ENCODE peak calls at places on chromosome 12, in ten cellular contexts. M is fibroblast of pulmonary artery, N is foreskin fibroblast, Q is progenitor cell of endocrine pancreas, Z is fibroblast of the aortic adventitia, V is lung, G is upper lobe of right lung, D is choroid plexus epithelial cell, F is IMR-90, T is GM20000. I is an unnamed sample.

GRCh38 chr12:122473543-122474323 is 27.0 kb downstream of the ZCCHC8 start:
- DNase-seq in M (peak), N (no peak), Q (no peak), Z (no peak), V (no peak), G (no peak), D (peak), F (peak), T (peak), I (no peak)

GRCh38 chr12:823043-823698 is 70.8 kb downstream of the WNK1 start:
- DNase-seq in M (no peak), N (no peak), Q (no peak), Z (no peak), V (no peak), G (no peak), D (no peak), F (no peak), T (peak), I (no peak)

GRCh38 chr12:70824511-70824910 is 96.0 kb downstream of the PTPRR start:
- DNase-seq in M (no peak), N (no peak), Q (no peak), Z (no peak), V (no peak), G (no peak), D (no peak), F (no peak), T (no peak), I (no peak)

GRCh38 chr12:88909510-88909909 is 329.2 kb upstream of the KITLG start:
- DNase-seq in M (no peak), N (no peak), Q (no peak), Z (no peak), V (no peak), G (no peak), D (no peak), F (no peak), T (no peak), I (no peak)

GRCh38 chr12:1357711-1358110 is 236.7 kb downstream of the FBXL14 start:
- DNase-seq in M (no peak), N (no peak), Q (no peak), Z (no peak), V (no peak), G (no peak), D (no peak), F (no peak), T (no peak), I (no peak)

GRCh38 chr12:79247494-79247893 is 382.9 kb downstream of the SYT1 start:
- DNase-seq in M (no peak), N (no peak), Q (no peak), Z (no peak), V (no peak), G (no peak), D (no peak), F (no peak), T (no peak), I (no peak)

GRCh38 chr12:104671407-104672095 is 214.8 kb downstream of the CHST11 start:
- DNase-seq in M (peak), N (peak), Q (no peak), Z (peak), V (peak), G (peak), D (peak), F (peak), T (peak), I (no peak)

GRCh38 chr12:1083888-1084262 is 92.9 kb downstream of the ERC1 start:
- DNase-seq in M (peak), N (peak), Q (no peak), Z (peak), V (no peak), G (no peak), D (peak), F (peak), T (no peak), I (no peak)

GRCh38 chr12:131493068-131493826 is 217.6 kb upstream of the SFSWAP start:
- DNase-seq in M (no peak), N (no peak), Q (no peak), Z (no peak), V (no peak), G (no peak), D (no peak), F (no peak), T (no peak), I (no peak)

GRCh38 chr12:3247596-3248270 is 170.6 kb downstream of the TSPAN9 start:
- DNase-seq in M (no peak), N (no peak), Q (no peak), Z (no peak), V (no peak), G (no peak), D (no peak), F (no peak), T (no peak), I (peak)

GRCh38 chr12:53231859-53232640 is at the start of gene RARG:
- DNase-seq in M (peak), N (no peak), Q (no peak), Z (peak), V (peak), G (peak), D (no peak), F (no peak), T (peak), I (no peak)

GRCh38 chr12:103626498-103626897 is 39.4 kb downstream of the STAB2 start:
- DNase-seq in M (peak), N (peak), Q (no peak), Z (no peak), V (no peak), G (no peak), D (no peak), F (peak), T (no peak), I (no peak)

GRCh38 chr12:111304642-111305071 is 64.2 kb downstream of the PHETA1 start:
- DNase-seq in M (peak), N (no peak), Q (no peak), Z (peak), V (no peak), G (no peak), D (peak), F (no peak), T (no peak), I (no peak)

GRCh38 chr12:2492166-2492705 is 302.5 kb upstream of the FKBP4 start:
- DNase-seq in M (no peak), N (no peak), Q (no peak), Z (no peak), V (no peak), G (no peak), D (no peak), F (no peak), T (no peak), I (no peak)

GRCh38 chr12:49599961-49600360 is 5.5 kb downstream of the FAM186B start:
- DNase-seq in M (no peak), N (no peak), Q (no peak), Z (no peak), V (no peak), G (no peak), D (no peak), F (no peak), T (no peak), I (no peak)

GRCh38 chr12:69510176-69510827 is 40.1 kb downstream of the FRS2 start:
- DNase-seq in M (no peak), N (no peak), Q (no peak), Z (no peak), V (no peak), G (no peak), D (no peak), F (no peak), T (no peak), I (no peak)

DNA sequence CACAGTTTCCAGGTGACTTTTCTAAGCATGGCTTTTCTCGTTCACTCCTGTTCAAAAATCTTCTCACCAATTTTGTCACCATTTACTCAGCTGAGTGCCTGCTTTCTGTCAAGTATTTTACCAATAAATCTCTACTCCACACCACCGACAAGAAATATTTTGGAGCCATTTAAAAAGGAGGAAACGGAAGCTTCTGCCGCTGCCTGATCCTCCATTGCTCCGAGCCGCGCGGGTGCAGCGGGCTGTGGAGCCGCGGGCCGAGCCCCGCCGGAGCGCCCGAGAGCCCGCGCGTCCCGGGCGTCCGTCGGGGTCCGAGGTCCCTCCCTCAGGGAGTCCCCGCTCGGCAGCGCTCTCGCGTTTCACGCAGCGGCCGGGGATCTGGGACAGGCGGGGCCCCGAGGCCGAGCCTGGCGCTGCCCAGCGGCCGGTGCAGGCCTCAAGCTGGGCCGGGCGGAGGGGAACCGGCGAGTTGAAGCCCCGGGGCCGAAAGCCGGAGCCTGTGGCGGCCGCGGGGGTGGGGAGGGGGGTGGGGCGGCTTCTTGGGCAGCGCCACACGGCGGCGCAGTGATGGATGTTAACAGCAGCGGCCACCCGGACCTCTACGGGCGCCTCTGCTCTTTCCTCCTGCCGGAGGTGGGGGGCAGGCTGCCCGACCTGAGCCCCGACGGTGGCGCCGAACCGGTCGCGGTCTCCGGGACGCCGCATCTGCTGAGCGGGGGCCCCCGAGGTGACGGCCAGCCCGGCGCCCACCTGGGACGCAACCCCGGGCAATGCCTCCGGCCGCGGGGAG is 1.1 kb upstream of the HEBP1 start:
- DNase-seq in M (peak), N (peak), Q (peak), Z (peak), V (peak), G (peak), D (peak), F (peak), T (peak), I (peak)
- TF ChIP-seq CTCF in M (peak), N (no peak), Q (peak), Z (peak), V (no peak), G (peak), D (peak), F (peak), T (no peak), I (no peak)

DNA sequence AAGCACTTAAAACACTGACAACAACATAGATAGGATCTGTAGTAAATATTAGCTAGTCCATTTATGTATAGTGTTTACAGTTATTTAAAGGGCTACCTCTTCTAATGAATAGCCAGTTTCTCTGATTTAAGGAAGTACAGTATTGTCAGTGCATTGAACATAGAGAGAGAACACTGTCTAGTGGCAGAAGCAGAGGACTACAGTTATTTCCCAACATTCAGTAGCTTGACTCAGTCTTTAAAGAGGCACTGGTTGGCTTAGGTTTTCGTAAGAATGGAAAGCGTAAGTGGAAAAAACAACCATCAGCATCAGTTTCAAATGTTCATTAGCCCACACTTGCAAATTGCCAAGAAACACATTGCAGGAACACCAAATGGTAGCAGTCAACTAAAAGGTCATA is 125.0 kb upstream of the HMGA2 start:
- DNase-seq in M (peak), N (peak), Q (no peak), Z (peak), V (no peak), G (no peak), D (peak), F (peak), T (no peak), I (no peak)
- TF ChIP-seq CTCF in M (peak), N (peak), Q (no peak), Z (peak), V (no peak), G (peak), D (peak), F (peak), T (no peak), I (no peak)

DNA sequence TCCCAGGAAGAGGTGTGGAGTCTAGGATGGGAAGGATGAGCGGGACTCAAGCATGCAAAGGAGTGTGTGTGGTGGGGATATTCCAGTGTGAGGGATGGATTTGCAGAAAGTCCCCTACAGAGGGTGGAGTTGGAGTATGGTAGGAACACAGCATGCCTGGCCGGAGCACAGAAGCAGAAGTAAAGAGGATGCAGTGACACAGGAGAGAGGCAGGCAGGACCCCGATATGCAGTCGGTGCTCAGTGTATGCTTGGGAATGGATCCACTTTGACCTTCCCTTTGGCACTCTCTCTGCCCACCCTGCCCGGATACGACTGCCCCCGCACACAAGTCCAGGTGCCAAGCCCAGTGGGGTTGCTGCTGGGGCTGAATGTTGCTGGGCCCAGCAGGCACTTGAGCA is 21.3 kb downstream of the WSCD2 start:
- DNase-seq in M (no peak), N (no peak), Q (no peak), Z (no peak), V (no peak), G (no peak), D (no peak), F (no peak), T (no peak), I (no peak)
- TF ChIP-seq CTCF in M (no peak), N (no peak), Q (no peak), Z (no peak), V (no peak), G (no peak), D (no peak), F (no peak), T (no peak), I (no peak)

GRCh38 chr12:119025786-119026185 is 44.4 kb downstream of the SRRM4 start:
- DNase-seq in M (no peak), N (no peak), Q (no peak), Z (no peak), V (no peak), G (no peak), D (no peak), F (no peak), T (no peak), I (no peak)

GRCh38 chr12:119024226-119024810 is 43.0 kb downstream of the SRRM4 start:
- DNase-seq in M (no peak), N (no peak), Q (no peak), Z (no peak), V (no peak), G (no peak), D (no peak), F (no peak), T (no peak), I (peak)

GRCh38 chr12:119016715-119017114 is 35.4 kb downstream of the SRRM4 start:
- DNase-seq in M (no peak), N (no peak), Q (no peak), Z (no peak), V (no peak), G (no peak), D (no peak), F (no peak), T (no peak), I (no peak)

DNA sequence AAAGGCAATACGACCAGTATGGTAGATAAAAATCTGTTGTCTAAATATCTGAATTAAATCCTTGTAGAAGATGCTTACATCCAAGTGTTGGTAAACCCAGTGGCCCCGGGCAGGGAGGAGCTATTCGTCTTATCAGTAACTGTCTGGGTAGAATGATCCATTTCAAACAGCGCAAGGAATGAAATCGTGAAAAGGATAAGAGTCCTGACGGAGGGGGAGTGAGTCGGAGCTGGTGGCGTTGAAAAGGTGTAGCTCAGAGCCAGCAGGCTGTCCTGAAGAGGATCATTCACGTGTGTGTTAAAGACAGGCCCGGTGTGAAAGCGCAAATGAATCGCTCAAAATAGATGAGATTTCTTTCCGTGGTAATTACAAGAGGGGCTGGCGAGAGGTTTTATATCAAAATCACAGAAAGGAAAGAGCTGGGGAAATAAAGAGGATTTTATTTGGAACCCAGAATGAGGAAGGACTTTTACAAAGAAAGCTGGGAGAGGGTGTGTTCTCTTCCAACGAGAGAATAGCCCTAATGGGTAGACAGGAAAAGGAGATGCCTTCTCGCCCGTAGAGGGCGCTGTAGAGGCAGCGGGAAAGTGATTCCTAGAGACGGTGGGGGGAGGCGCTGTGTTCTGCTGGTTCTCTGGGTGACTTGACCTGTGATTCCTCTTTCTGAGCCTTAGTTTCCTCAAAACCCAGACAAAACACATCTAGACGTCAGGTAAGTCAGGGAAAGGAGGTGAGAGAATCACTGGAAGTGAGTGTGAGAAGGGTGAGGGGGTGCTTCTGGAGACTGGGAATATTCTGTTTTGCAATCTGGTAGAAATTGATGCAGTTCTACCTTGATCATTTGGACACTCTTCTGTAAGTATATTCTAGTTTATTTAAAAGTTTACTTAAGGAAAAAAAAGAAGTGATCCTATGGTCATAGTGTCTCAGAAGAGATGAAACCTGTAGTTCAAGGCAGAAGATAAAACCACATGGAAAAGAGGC is 39.3 kb downstream of the SRRM4 start:
- DNase-seq in M (no peak), N (no peak), Q (peak), Z (no peak), V (peak), G (peak), D (no peak), F (no peak), T (peak), I (no peak)
- TF ChIP-seq CTCF in M (no peak), N (no peak), Q (peak), Z (no peak), V (no peak), G (peak), D (no peak), F (no peak), T (peak), I (peak)

GRCh38 chr12:40312982-40313576 is 88.3 kb downstream of the LRRK2 start:
- DNase-seq in M (peak), N (peak), Q (no peak), Z (peak), V (no peak), G (no peak), D (peak), F (peak), T (no peak), I (no peak)
- TF ChIP-seq CTCF in M (peak), N (peak), Q (peak), Z (peak), V (no peak), G (no peak), D (peak), F (peak), T (no peak), I (peak)

GRCh38 chr12:63319386-63319785 is 168.4 kb upstream of the AVPR1A start:
- DNase-seq in M (no peak), N (no peak), Q (no peak), Z (no peak), V (no peak), G (no peak), D (peak), F (no peak), T (no peak), I (no peak)
- TF ChIP-seq CTCF in M (no peak), N (no peak), Q (no peak), Z (no peak), V (no peak), G (no peak), D (no peak), F (no peak), T (no peak), I (peak)

GRCh38 chr12:17028348-17028747 is 422.4 kb upstream of the LMO3 start:
- DNase-seq in M (no peak), N (no peak), Q (no peak), Z (no peak), V (no peak), G (no peak), D (no peak), F (no peak), T (no peak), I (no peak)
- TF ChIP-seq CTCF in M (no peak), N (no peak), Q (peak), Z (no peak), V (no peak), G (no peak), D (no peak), F (no peak), T (no peak), I (no peak)